ENCODE peak calls at places on chromosomes 1 and 21, in six cellular contexts. K is C1 segment of cervical spinal cord; G is astrocyte of the hippocampus; Y is activated T-cell treated with anti-CD3 and anti-CD28 coated beads, Interleukin-2, amount 50 U/mL, for 4 hours; O is Right ventricle myocardium inferior; D is stromal cell of bone marrow. A is an unnamed sample.

GRCh38 chr1:180228648-180229482 is 1.2 kb upstream of the LHX4 start:
- DNase-seq in Y (no peak), D (no peak), K (no peak), O (no peak), G (peak), A (no peak)

GRCh38 chr1:206041640-206042039 is 11.3 kb upstream of the RHEX start:
- DNase-seq in D (no peak), K (no peak), Y (no peak), O (no peak), G (no peak), A (no peak)

GRCh38 chr1:224340711-224341384 is 10.9 kb upstream of the NVL start:
- DNase-seq in O (no peak), Y (peak), G (peak), K (no peak), D (no peak), A (peak)

GRCh38 chr1:224054611-224055010 is 59.3 kb upstream of the FBXO28 start:
- DNase-seq in D (peak), G (no peak), Y (no peak), K (no peak), O (no peak), A (no peak)

GRCh38 chr21:35543746-35544145 is 494.6 kb upstream of the RUNX1 start:
- DNase-seq in O (no peak), Y (no peak), K (no peak), D (no peak), G (no peak), A (no peak)

GRCh38 chr1:218384576-218384975 is 39.4 kb downstream of the TGFB2 start:
- DNase-seq in G (peak), K (no peak), O (no peak), Y (no peak), D (no peak), A (no peak)

GRCh38 chr1:172497230-172497629 is 35.7 kb upstream of the SUCO start:
- DNase-seq in D (no peak), Y (no peak), O (no peak), G (peak), K (no peak), A (no peak)

GRCh38 chr1:108201682-108202081 is 1.5 kb upstream of the SLC25A24 start:
- DNase-seq in O (no peak), G (no peak), Y (no peak), D (no peak), K (no peak), A (no peak)

GRCh38 chr1:225998560-225999226 is 450 bp downstream of the SDE2 start:
- DNase-seq in Y (no peak), K (no peak), O (no peak), G (peak), D (no peak), A (no peak)

GRCh38 chr1:192809286-192810252 is 730 bp downstream of the RGS2 start:
- DNase-seq in Y (peak), K (peak), G (peak), O (peak), D (peak), A (peak)

GRCh38 chr1:8174807-8175206 is 143.1 kb upstream of the SLC45A1 start:
- DNase-seq in K (no peak), D (no peak), O (no peak), Y (no peak), G (no peak), A (no peak)

GRCh38 chr1:150516050-150516591 is 569 bp downstream of the FALEC start:
- DNase-seq in O (no peak), Y (no peak), D (no peak), G (peak), K (peak), A (no peak)

GRCh38 chr1:109370712-109371270 is 26.9 kb downstream of the SORT1 start:
- DNase-seq in O (no peak), G (peak), K (no peak), D (peak), Y (no peak), A (no peak)

GRCh38 chr1:77524038-77524437 is 158.4 kb downstream of the ZZZ3 start:
- DNase-seq in G (no peak), D (no peak), O (no peak), K (no peak), Y (no peak), A (no peak)

GRCh38 chr1:80645621-80646020 is 1155.1 kb upstream of the ADGRL2 start:
- DNase-seq in G (no peak), Y (no peak), O (no peak), K (no peak), D (no peak), A (no peak)

GRCh38 chr1:156755527-156755950 is 4.1 kb upstream of the HDGF start:
- DNase-seq in G (no peak), O (no peak), D (no peak), Y (no peak), K (no peak), A (no peak)

GRCh38 chr21:45994086-45994661 is 12.6 kb downstream of the COL6A1 start:
- DNase-seq in D (no peak), O (peak), Y (peak), G (no peak), K (no peak), A (peak)

GRCh38 chr1:69862906-69863305 is 295.2 kb downstream of the LRRC7 start:
- DNase-seq in G (no peak), O (no peak), Y (no peak), K (no peak), D (no peak), A (no peak)

GRCh38 chr1:119279441-119280415 is 88.9 kb upstream of the HAO2 start:
- DNase-seq in O (no peak), Y (no peak), K (no peak), D (no peak), G (peak), A (no peak)

GRCh38 chr21:36799869-36800268 is 101.0 kb downstream of the SIM2 start:
- DNase-seq in G (no peak), K (no peak), Y (no peak), D (no peak), O (no peak), A (no peak)

GRCh38 chr1:5430136-5430535 is 562.1 kb downstream of the NPHP4 start:
- DNase-seq in D (no peak), O (no peak), G (no peak), K (no peak), Y (no peak), A (no peak)

GRCh38 chr1:23984417-23985186 is 4.5 kb upstream of the SRSF10 start:
- DNase-seq in Y (no peak), D (no peak), K (no peak), O (no peak), G (peak), A (no peak)

GRCh38 chr1:226692868-226693267 is 46.2 kb downstream of the ITPKB start:
- DNase-seq in Y (no peak), G (no peak), O (no peak), D (no peak), K (no peak), A (no peak)

GRCh38 chr1:58881471-58881994 is 97.7 kb upstream of the JUN start:
- DNase-seq in D (peak), K (no peak), G (no peak), O (no peak), Y (no peak), A (peak)

A was measured in Right ventricle myocardium superior.